ENCODE peak calls at places on chromosomes 7 and 10, in nine cellular contexts. One of them, this sample, is unnamed.
A peak's percentile ranks its signal among the peaks of the same experiment; 100 is the strongest.

GRCh38 chr7:117759950-117760640 is 113.1 kb downstream of the CTTNBP2 start:
- DNase-seq in pancreas: no peak
- DNase-seq in Ammon's horn: peak; percentile 63
- DNase-seq in hepatic stellate cell: no peak
- DNase-seq in stimulated activated naive CD8-positive, alpha-beta T cell treated with anti-CD3 and anti-CD28 coated beads, Interleukin-15, Interleukin-2, amounts not matched to agents 100 U/mL and 50 U/mL, for 24 hours: no peak
- DNase-seq in anterior cingulate cortex: no peak
- DNase-seq in iris pigment epithelial cell: peak; percentile 16
- DNase-seq in GM12865: no peak
- DNase-seq in chondrocyte: no peak
- DNase-seq in this sample: no peak

GRCh38 chr7:15755061-15755460 is 68.6 kb upstream of the MEOX2 start:
- DNase-seq in pancreas: no peak
- DNase-seq in Ammon's horn: no peak
- DNase-seq in hepatic stellate cell: no peak
- DNase-seq in stimulated activated naive CD8-positive, alpha-beta T cell treated with anti-CD3 and anti-CD28 coated beads, Interleukin-15, Interleukin-2, amounts not matched to agents 100 U/mL and 50 U/mL, for 24 hours: no peak
- DNase-seq in anterior cingulate cortex: no peak
- DNase-seq in iris pigment epithelial cell: no peak
- DNase-seq in GM12865: no peak
- DNase-seq in chondrocyte: no peak
- DNase-seq in this sample: no peak

GRCh38 chr7:5702876-5703571 is 78.4 kb downstream of the RNF216 start:
- DNase-seq in pancreas: peak; percentile 61
- DNase-seq in Ammon's horn: peak; percentile 95
- DNase-seq in hepatic stellate cell: no peak
- DNase-seq in stimulated activated naive CD8-positive, alpha-beta T cell treated with anti-CD3 and anti-CD28 coated beads, Interleukin-15, Interleukin-2, amounts not matched to agents 100 U/mL and 50 U/mL, for 24 hours: no peak
- DNase-seq in anterior cingulate cortex: peak; percentile 88
- DNase-seq in iris pigment epithelial cell: peak; percentile 60
- DNase-seq in GM12865: no peak
- DNase-seq in chondrocyte: no peak
- DNase-seq in this sample: no peak

GRCh38 chr7:70734436-70734835 is 397.5 kb upstream of the GALNT17 start:
- DNase-seq in pancreas: no peak
- DNase-seq in Ammon's horn: no peak
- DNase-seq in hepatic stellate cell: no peak
- DNase-seq in stimulated activated naive CD8-positive, alpha-beta T cell treated with anti-CD3 and anti-CD28 coated beads, Interleukin-15, Interleukin-2, amounts not matched to agents 100 U/mL and 50 U/mL, for 24 hours: no peak
- DNase-seq in anterior cingulate cortex: no peak
- DNase-seq in iris pigment epithelial cell: no peak
- DNase-seq in GM12865: no peak
- DNase-seq in chondrocyte: no peak
- DNase-seq in this sample: no peak

GRCh38 chr7:135166338-135166989 is 4.0 kb downstream of the CYREN start:
- DNase-seq in pancreas: no peak
- DNase-seq in Ammon's horn: no peak
- DNase-seq in hepatic stellate cell: no peak
- DNase-seq in stimulated activated naive CD8-positive, alpha-beta T cell treated with anti-CD3 and anti-CD28 coated beads, Interleukin-15, Interleukin-2, amounts not matched to agents 100 U/mL and 50 U/mL, for 24 hours: no peak
- DNase-seq in anterior cingulate cortex: no peak
- DNase-seq in iris pigment epithelial cell: no peak
- DNase-seq in GM12865: no peak
- DNase-seq in chondrocyte: no peak
- DNase-seq in this sample: peak; percentile 88

GRCh38 chr7:39838326-39838725 is 111.7 kb upstream of the CDK13 start:
- DNase-seq in pancreas: no peak
- DNase-seq in Ammon's horn: no peak
- DNase-seq in hepatic stellate cell: no peak
- DNase-seq in stimulated activated naive CD8-positive, alpha-beta T cell treated with anti-CD3 and anti-CD28 coated beads, Interleukin-15, Interleukin-2, amounts not matched to agents 100 U/mL and 50 U/mL, for 24 hours: no peak
- DNase-seq in anterior cingulate cortex: no peak
- DNase-seq in iris pigment epithelial cell: peak; percentile 68
- DNase-seq in GM12865: peak; percentile 18
- DNase-seq in chondrocyte: no peak
- DNase-seq in this sample: no peak

GRCh38 chr10:101063162-101063525 is 1.4 kb downstream of the KAZALD1 start:
- DNase-seq in pancreas: no peak
- DNase-seq in Ammon's horn: no peak
- DNase-seq in hepatic stellate cell: no peak
- DNase-seq in stimulated activated naive CD8-positive, alpha-beta T cell treated with anti-CD3 and anti-CD28 coated beads, Interleukin-15, Interleukin-2, amounts not matched to agents 100 U/mL and 50 U/mL, for 24 hours: no peak
- DNase-seq in anterior cingulate cortex: no peak
- DNase-seq in iris pigment epithelial cell: no peak
- DNase-seq in GM12865: no peak
- DNase-seq in chondrocyte: no peak
- DNase-seq in this sample: no peak

GRCh38 chr7:80259-81236 is 111.8 kb upstream of the FAM20C start:
- DNase-seq in pancreas: no peak
- DNase-seq in Ammon's horn: no peak
- DNase-seq in hepatic stellate cell: no peak
- DNase-seq in stimulated activated naive CD8-positive, alpha-beta T cell treated with anti-CD3 and anti-CD28 coated beads, Interleukin-15, Interleukin-2, amounts not matched to agents 100 U/mL and 50 U/mL, for 24 hours: no peak
- DNase-seq in anterior cingulate cortex: no peak
- DNase-seq in iris pigment epithelial cell: no peak
- DNase-seq in GM12865: no peak
- DNase-seq in chondrocyte: no peak
- DNase-seq in this sample: peak; percentile 67

GRCh38 chr7:2754086-2754485 is 66.1 kb downstream of the AMZ1 start:
- DNase-seq in pancreas: no peak
- DNase-seq in Ammon's horn: no peak
- DNase-seq in hepatic stellate cell: no peak
- DNase-seq in stimulated activated naive CD8-positive, alpha-beta T cell treated with anti-CD3 and anti-CD28 coated beads, Interleukin-15, Interleukin-2, amounts not matched to agents 100 U/mL and 50 U/mL, for 24 hours: no peak
- DNase-seq in anterior cingulate cortex: no peak
- DNase-seq in iris pigment epithelial cell: no peak
- DNase-seq in GM12865: no peak
- DNase-seq in chondrocyte: no peak
- DNase-seq in this sample: no peak

GRCh38 chr7:6385909-6386560 is 61.7 kb downstream of the DAGLB start:
- DNase-seq in pancreas: no peak
- DNase-seq in Ammon's horn: no peak
- DNase-seq in hepatic stellate cell: no peak
- DNase-seq in stimulated activated naive CD8-positive, alpha-beta T cell treated with anti-CD3 and anti-CD28 coated beads, Interleukin-15, Interleukin-2, amounts not matched to agents 100 U/mL and 50 U/mL, for 24 hours: no peak
- DNase-seq in anterior cingulate cortex: no peak
- DNase-seq in iris pigment epithelial cell: no peak
- DNase-seq in GM12865: no peak
- DNase-seq in chondrocyte: no peak
- DNase-seq in this sample: peak; percentile 14

GRCh38 chr7:23012186-23012585 is 1.7 kb downstream of the HYCC1 start:
- DNase-seq in pancreas: no peak
- DNase-seq in Ammon's horn: no peak
- DNase-seq in hepatic stellate cell: no peak
- DNase-seq in stimulated activated naive CD8-positive, alpha-beta T cell treated with anti-CD3 and anti-CD28 coated beads, Interleukin-15, Interleukin-2, amounts not matched to agents 100 U/mL and 50 U/mL, for 24 hours: no peak
- DNase-seq in anterior cingulate cortex: no peak
- DNase-seq in iris pigment epithelial cell: no peak
- DNase-seq in GM12865: no peak
- DNase-seq in chondrocyte: no peak
- DNase-seq in this sample: no peak

GRCh38 chr7:27155816-27156507 is 513 bp downstream of the HOXA7 start:
- DNase-seq in pancreas: peak; percentile 54
- DNase-seq in Ammon's horn: no peak
- DNase-seq in hepatic stellate cell: no peak
- DNase-seq in stimulated activated naive CD8-positive, alpha-beta T cell treated with anti-CD3 and anti-CD28 coated beads, Interleukin-15, Interleukin-2, amounts not matched to agents 100 U/mL and 50 U/mL, for 24 hours: no peak
- DNase-seq in anterior cingulate cortex: no peak
- DNase-seq in iris pigment epithelial cell: no peak
- DNase-seq in GM12865: no peak
- DNase-seq in chondrocyte: no peak
- DNase-seq in this sample: peak; percentile 78

GRCh38 chr7:16804674-16805439 is at the start of gene AGR2:
- DNase-seq in pancreas: no peak
- DNase-seq in Ammon's horn: no peak
- DNase-seq in hepatic stellate cell: no peak
- DNase-seq in stimulated activated naive CD8-positive, alpha-beta T cell treated with anti-CD3 and anti-CD28 coated beads, Interleukin-15, Interleukin-2, amounts not matched to agents 100 U/mL and 50 U/mL, for 24 hours: no peak
- DNase-seq in anterior cingulate cortex: no peak
- DNase-seq in iris pigment epithelial cell: peak; percentile 31
- DNase-seq in GM12865: no peak
- DNase-seq in chondrocyte: no peak
- DNase-seq in this sample: no peak

GRCh38 chr7:129169705-129170319 is 18.6 kb upstream of the SMO start:
- DNase-seq in pancreas: no peak
- DNase-seq in Ammon's horn: no peak
- DNase-seq in hepatic stellate cell: no peak
- DNase-seq in stimulated activated naive CD8-positive, alpha-beta T cell treated with anti-CD3 and anti-CD28 coated beads, Interleukin-15, Interleukin-2, amounts not matched to agents 100 U/mL and 50 U/mL, for 24 hours: peak; percentile 50
- DNase-seq in anterior cingulate cortex: no peak
- DNase-seq in iris pigment epithelial cell: no peak
- DNase-seq in GM12865: peak; percentile 84
- DNase-seq in chondrocyte: no peak
- DNase-seq in this sample: peak; percentile 80